ENCODE peak calls at places on chromosomes 11 and 22, in eight cellular contexts. X, B, L, A, Z, E, N and I are unnamed samples.

GRCh38 chr22:30286813-30287625 is 2.3 kb downstream of the CASTOR1 start:
- DNase-seq in X (no peak), B (no peak), L (peak; percentile 84), A (peak; percentile 54), Z (peak; percentile 17), E (peak; percentile 62), N (peak; percentile 76), I (peak; percentile 81)

GRCh38 chr11:93606721-93607120 is 54.8 kb upstream of the CEP295 start:
- DNase-seq in X (no peak), B (no peak), L (no peak), A (no peak), Z (no peak), E (no peak), N (no peak), I (no peak)

GRCh38 chr11:12249590-12250260 is 127.6 kb upstream of the PARVA start:
- DNase-seq in X (no peak), B (no peak), L (no peak), A (no peak), Z (no peak), E (no peak), N (no peak), I (peak; percentile 82)

GRCh38 chr22:27918351-27919221 is 470 bp downstream of the PITPNB start:
- DNase-seq in X (peak; percentile 83), B (peak; percentile 14), L (peak; percentile 25), A (peak; percentile 15), Z (no peak), E (peak; percentile 75), N (peak; percentile 68), I (peak; percentile 78)

GRCh38 chr11:92109476-92109875 is 115.1 kb upstream of the FAT3 start:
- DNase-seq in X (no peak), B (no peak), L (no peak), A (no peak), Z (no peak), E (no peak), N (no peak), I (no peak)

GRCh38 chr22:49119551-49119952 is 708.1 kb downstream of the BRD1 start:
- DNase-seq in X (no peak), B (peak; percentile 34), L (no peak), A (no peak), Z (no peak), E (no peak), N (no peak), I (no peak)

GRCh38 chr22:31892080-31892433 is 52.3 kb upstream of the YWHAH start:
- DNase-seq in X (no peak), B (no peak), L (no peak), A (no peak), Z (no peak), E (no peak), N (no peak), I (no peak)

GRCh38 chr22:32331236-32331917 is 26.3 kb upstream of the RFPL3 start:
- DNase-seq in X (peak; percentile 38), B (no peak), L (no peak), A (no peak), Z (no peak), E (no peak), N (no peak), I (no peak)

GRCh38 chr11:123080023-123080422 is 18.1 kb upstream of the HSPA8 start:
- DNase-seq in X (no peak), B (no peak), L (no peak), A (no peak), Z (no peak), E (no peak), N (no peak), I (no peak)

GRCh38 chr22:35044607-35045390 is 21.2 kb upstream of the ISX start:
- DNase-seq in X (no peak), B (no peak), L (no peak), A (no peak), Z (no peak), E (no peak), N (no peak), I (no peak)

GRCh38 chr22:22593964-22594656 is 35.0 kb upstream of the PRAME start:
- DNase-seq in X (no peak), B (no peak), L (peak; percentile 45), A (peak; percentile 18), Z (no peak), E (no peak), N (peak; percentile 94), I (no peak)

GRCh38 chr11:65962136-65962564 is 616 bp downstream of the SART1 start:
- DNase-seq in X (no peak), B (no peak), L (no peak), A (no peak), Z (no peak), E (no peak), N (no peak), I (no peak)

GRCh38 chr22:32660292-32660691 is 141.2 kb upstream of the TIMP3 start:
- DNase-seq in X (no peak), B (no peak), L (peak; percentile 45), A (peak; percentile 49), Z (no peak), E (peak; percentile 85), N (peak; percentile 68), I (peak; percentile 84)

GRCh38 chr22:38232196-38232595 is 30.4 kb downstream of the MAFF start:
- DNase-seq in X (no peak), B (no peak), L (no peak), A (no peak), Z (no peak), E (no peak), N (no peak), I (no peak)

GRCh38 chr22:28813772-28814518 is 13.6 kb upstream of the XBP1 start:
- DNase-seq in X (no peak), B (no peak), L (no peak), A (no peak), Z (no peak), E (no peak), N (no peak), I (peak; percentile 68)

GRCh38 chr11:39365809-39366436 is 2093.5 kb downstream of the LRRC4C start:
- DNase-seq in X (no peak), B (no peak), L (no peak), A (no peak), Z (no peak), E (peak; percentile 19), N (no peak), I (no peak)

GRCh38 chr11:1053121-1053901 is 16.8 kb upstream of the MUC6 start:
- DNase-seq in X (no peak), B (no peak), L (no peak), A (no peak), Z (no peak), E (no peak), N (no peak), I (peak; percentile 58)

GRCh38 chr11:35649984-35650383 is 12.6 kb upstream of the TRIM44 start:
- DNase-seq in X (no peak), B (no peak), L (no peak), A (no peak), Z (no peak), E (no peak), N (no peak), I (no peak)

GRCh38 chr22:37178350-37179125 is 9.5 kb downstream of the C1QTNF6 start:
- DNase-seq in X (no peak), B (no peak), L (no peak), A (no peak), Z (no peak), E (no peak), N (no peak), I (no peak)

GRCh38 chr22:42760806-42761565 is 40.3 kb upstream of the A4GALT start:
- DNase-seq in X (no peak), B (no peak), L (no peak), A (no peak), Z (no peak), E (no peak), N (no peak), I (no peak)
- H3K27ac ChIP-seq in X (no peak overlapping the region), B (no peak overlapping the region), L (no peak overlapping the region), A (peak overlapping the region; percentile 74), Z (no peak overlapping the region), E (no peak overlapping the region), N (no peak overlapping the region), I (no peak overlapping the region)

DNA sequence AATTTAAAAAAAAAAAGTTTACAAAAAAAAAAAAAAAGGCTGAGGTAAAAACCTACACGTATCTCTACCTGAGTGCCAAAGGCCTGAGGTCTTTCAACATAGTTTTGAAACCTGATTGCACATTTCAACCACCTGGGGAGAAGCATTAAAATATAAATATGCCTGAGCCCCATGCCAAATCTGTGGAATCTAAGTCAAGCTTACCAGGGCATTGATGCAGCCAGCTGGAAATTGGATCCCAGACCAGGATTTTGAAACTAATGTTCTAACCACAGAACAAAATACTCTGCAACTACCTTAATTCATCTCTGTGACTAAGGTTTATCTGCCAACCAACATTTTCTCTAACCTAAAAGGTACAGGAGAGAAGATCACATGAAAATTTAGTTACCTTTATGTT is 38.8 kb upstream of the CHRNA10 start:
- DNase-seq in X (no peak), B (no peak), L (no peak), A (no peak), Z (no peak), E (no peak), N (no peak), I (no peak)
- H3K27ac ChIP-seq in X (no peak overlapping the region), B (no peak overlapping the region), L (no peak overlapping the region), A (no peak overlapping the region), Z (no peak overlapping the region), E (peak overlapping the region; percentile 22), N (no peak overlapping the region), I (no peak overlapping the region)

GRCh38 chr11:71339178-71339881 is 87.0 kb upstream of the SHANK2 start:
- DNase-seq in X (peak; percentile 65), B (no peak), L (no peak), A (no peak), Z (no peak), E (no peak), N (no peak), I (no peak)
- H3K27ac ChIP-seq in X (no peak overlapping the region), B (no peak overlapping the region), L (no peak overlapping the region), A (no peak overlapping the region), Z (no peak overlapping the region), E (no peak overlapping the region), N (no peak overlapping the region), I (no peak overlapping the region)

GRCh38 chr11:77410076-77410827 is 63.6 kb downstream of the PAK1 start:
- DNase-seq in X (no peak), B (no peak), L (no peak), A (no peak), Z (no peak), E (no peak), N (no peak), I (no peak)

GRCh38 chr11:77409046-77409445 is 64.8 kb downstream of the PAK1 start:
- DNase-seq in X (no peak), B (no peak), L (no peak), A (no peak), Z (no peak), E (no peak), N (no peak), I (no peak)

GRCh38 chr11:77411717-77412441 is 62.0 kb downstream of the PAK1 start:
- DNase-seq in X (peak; percentile 86), B (peak; percentile 25), L (peak; percentile 70), A (peak; percentile 61), Z (peak; percentile 77), E (peak; percentile 86), N (peak; percentile 66), I (peak; percentile 92)

GRCh38 chr11:77412814-77413213 is 61.1 kb downstream of the PAK1 start:
- DNase-seq in X (no peak), B (no peak), L (no peak), A (no peak), Z (no peak), E (no peak), N (no peak), I (no peak)

DNA sequence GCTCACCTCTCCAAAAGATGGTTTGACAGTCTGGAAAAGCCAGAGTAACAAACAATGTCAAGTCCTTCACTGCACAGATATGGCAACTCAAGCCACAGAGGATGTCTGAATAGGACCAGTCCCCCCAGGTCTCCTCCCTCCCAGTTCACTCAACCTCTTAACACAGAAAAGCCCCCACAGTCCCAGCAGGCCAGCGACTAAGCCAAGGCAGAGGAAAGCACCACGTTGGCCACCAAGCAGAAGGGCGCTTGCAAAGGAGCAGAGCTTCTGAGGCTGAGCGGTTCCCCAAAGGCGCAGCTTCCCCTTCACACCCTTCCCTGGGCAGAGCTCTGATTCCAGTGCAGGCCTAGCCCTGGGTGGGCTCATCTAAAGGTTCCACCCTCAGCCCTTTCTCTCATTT is 62.7 kb downstream of the PAK1 start:
- DNase-seq in X (no peak), B (peak; percentile 2), L (peak; percentile 5), A (no peak), Z (no peak), E (peak; percentile 9), N (no peak), I (peak; percentile 66)
- H3K27ac ChIP-seq in X (peak overlapping the region; percentile 44), B (peak overlapping the region; percentile 43), L (no peak overlapping the region), A (peak overlapping the region; percentile 77), Z (peak overlapping the region; percentile 64), E (no peak overlapping the region), N (no peak overlapping the region), I (peak overlapping the region; percentile 84)